ENCODE peak calls at places on chromosomes 1 and 21, in five cellular contexts. One of them, this sample, is unnamed.
A peak's percentile ranks its signal among the peaks of the same experiment; 100 is the strongest.

GRCh38 chr1:240801445-240801844 is 189.5 kb upstream of the GREM2 start:
- DNase-seq in pancreas: no peak
- DNase-seq in GM06990: no peak
- DNase-seq in cardiac muscle cell: no peak
- DNase-seq in fibroblast of lung: peak; percentile 50
- DNase-seq in this sample: no peak

GRCh38 chr1:227449051-227449450 is 114.3 kb upstream of the ZNF678 start:
- DNase-seq in fibroblast of lung: peak; percentile 27
- DNase-seq in GM06990: no peak
- DNase-seq in cardiac muscle cell: peak; percentile 59
- DNase-seq in pancreas: peak; percentile 16
- DNase-seq in this sample: peak; percentile 49

GRCh38 chr1:217407426-217407825 is 223.5 kb downstream of the GPATCH2 start:
- DNase-seq in cardiac muscle cell: no peak
- DNase-seq in pancreas: no peak
- DNase-seq in GM06990: peak; percentile 6
- DNase-seq in fibroblast of lung: peak; percentile 39
- DNase-seq in this sample: no peak

GRCh38 chr1:12167493-12168429 is 970 bp downstream of the TNFRSF1B start:
- DNase-seq in cardiac muscle cell: no peak
- DNase-seq in fibroblast of lung: no peak
- DNase-seq in pancreas: no peak
- DNase-seq in GM06990: no peak
- DNase-seq in this sample: peak; percentile 41

GRCh38 chr1:205495237-205495823 is 9.1 kb upstream of the CDK18 start:
- DNase-seq in pancreas: no peak
- DNase-seq in cardiac muscle cell: peak; percentile 21
- DNase-seq in fibroblast of lung: no peak
- DNase-seq in GM06990: no peak
- DNase-seq in this sample: no peak

GRCh38 chr1:218464871-218465270 is 119.7 kb downstream of the TGFB2 start:
- DNase-seq in pancreas: no peak
- DNase-seq in cardiac muscle cell: no peak
- DNase-seq in GM06990: no peak
- DNase-seq in fibroblast of lung: no peak
- DNase-seq in this sample: no peak

GRCh38 chr21:44918581-44919033 is 2.1 kb downstream of the ITGB2 start:
- DNase-seq in pancreas: no peak
- DNase-seq in cardiac muscle cell: no peak
- DNase-seq in fibroblast of lung: no peak
- DNase-seq in GM06990: no peak
- DNase-seq in this sample: no peak

GRCh38 chr1:157399984-157400382 is 152.3 kb downstream of the FCRL5 start:
- DNase-seq in fibroblast of lung: no peak
- DNase-seq in cardiac muscle cell: no peak
- DNase-seq in GM06990: no peak
- DNase-seq in pancreas: no peak
- DNase-seq in this sample: peak; percentile 62

GRCh38 chr1:170619167-170620030 is 44.5 kb upstream of the PRRX1 start:
- DNase-seq in fibroblast of lung: no peak
- DNase-seq in GM06990: no peak
- DNase-seq in cardiac muscle cell: no peak
- DNase-seq in pancreas: peak; percentile 11
- DNase-seq in this sample: no peak

GRCh38 chr1:165053273-165053835 is 303.2 kb downstream of the LMX1A start:
- DNase-seq in cardiac muscle cell: peak; percentile 36
- DNase-seq in GM06990: no peak
- DNase-seq in pancreas: no peak
- DNase-seq in fibroblast of lung: no peak
- DNase-seq in this sample: no peak

GRCh38 chr1:80214888-80215540 is 1208.5 kb upstream of the ADGRL4 start:
- DNase-seq in GM06990: no peak
- DNase-seq in pancreas: no peak
- DNase-seq in fibroblast of lung: no peak
- DNase-seq in cardiac muscle cell: no peak
- DNase-seq in this sample: peak; percentile 9
- TF ChIP-seq CTCF in GM06990: no peak
- TF ChIP-seq CTCF in pancreas: no peak
- TF ChIP-seq CTCF in fibroblast of lung: no peak
- TF ChIP-seq CTCF in cardiac muscle cell: no peak
- TF ChIP-seq CTCF in this sample: no peak

DNA sequence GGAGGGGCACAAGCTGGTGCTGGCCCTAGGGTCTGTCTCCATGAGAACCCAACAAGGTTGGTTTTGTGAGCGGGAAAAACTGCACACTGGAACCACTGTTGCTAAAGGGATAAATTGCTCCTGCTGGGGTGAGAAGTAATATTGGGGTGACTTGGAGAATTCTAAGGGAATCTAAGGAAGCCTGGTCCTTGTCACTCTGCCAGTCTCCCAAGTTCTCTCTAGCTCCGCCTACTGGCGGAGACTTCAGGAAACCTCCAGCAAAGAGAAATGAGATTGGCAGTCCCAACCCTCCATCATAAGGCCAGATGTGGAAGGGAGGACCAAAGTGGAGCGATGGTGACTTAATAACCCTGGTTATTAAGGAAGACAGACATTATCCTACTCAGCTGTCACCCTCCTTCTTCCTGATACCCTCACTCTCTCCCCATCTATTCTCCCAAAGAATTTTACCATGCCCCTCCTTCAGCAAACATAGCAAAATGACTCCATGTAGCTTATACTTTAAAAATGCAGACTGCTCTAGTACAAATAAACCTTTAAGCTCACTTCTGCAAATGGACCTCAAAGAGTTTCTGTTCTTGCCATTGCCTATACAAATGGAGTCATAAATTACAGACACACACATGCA is 2.7 kb downstream of the LCE1F start:
- DNase-seq in fibroblast of lung: no peak
- DNase-seq in GM06990: no peak
- DNase-seq in cardiac muscle cell: no peak
- DNase-seq in pancreas: no peak
- DNase-seq in this sample: peak; percentile 40
- TF ChIP-seq CTCF in fibroblast of lung: peak; percentile 24
- TF ChIP-seq CTCF in GM06990: peak; percentile 70
- TF ChIP-seq CTCF in cardiac muscle cell: no peak
- TF ChIP-seq CTCF in pancreas: no peak
- TF ChIP-seq CTCF in this sample: peak; percentile 61

DNA sequence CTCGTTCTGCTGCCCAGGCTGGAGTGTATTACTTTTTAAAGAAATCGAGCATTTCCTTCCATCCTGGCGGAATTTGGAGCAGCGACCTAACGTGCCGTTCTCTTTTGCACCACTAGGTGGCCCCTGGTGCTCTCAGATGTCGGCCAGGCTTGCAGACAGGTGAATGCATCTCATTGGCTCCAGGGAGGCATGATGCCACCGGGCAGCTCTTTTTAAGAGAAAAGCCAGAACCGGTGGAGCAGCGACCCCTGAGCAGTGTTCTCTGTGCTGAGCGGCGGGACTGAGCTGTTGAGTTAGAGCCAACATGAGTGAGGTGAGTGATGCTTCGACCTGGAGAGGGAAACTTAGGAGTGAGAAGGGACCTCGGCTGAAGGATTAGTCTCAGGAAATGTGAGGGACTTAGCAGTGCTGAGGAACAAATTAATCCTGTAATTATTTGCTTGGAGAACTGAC is at the start of gene PCP4:
- DNase-seq in pancreas: peak; percentile 19
- DNase-seq in cardiac muscle cell: peak; percentile 78
- DNase-seq in GM06990: no peak
- DNase-seq in fibroblast of lung: peak; percentile 9
- DNase-seq in this sample: peak; percentile 53
- TF ChIP-seq CTCF in pancreas: peak; percentile 59
- TF ChIP-seq CTCF in cardiac muscle cell: peak; percentile 61
- TF ChIP-seq CTCF in GM06990: peak; percentile 58
- TF ChIP-seq CTCF in fibroblast of lung: peak; percentile 59
- TF ChIP-seq CTCF in this sample: peak; percentile 84

GRCh38 chr1:68484618-68485017 is 12.3 kb downstream of the DEPDC1 start:
- DNase-seq in cardiac muscle cell: no peak
- DNase-seq in fibroblast of lung: no peak
- DNase-seq in pancreas: no peak
- DNase-seq in GM06990: no peak
- DNase-seq in this sample: no peak

GRCh38 chr1:68490046-68490651 is 6.7 kb downstream of the DEPDC1 start:
- DNase-seq in GM06990: no peak
- DNase-seq in pancreas: no peak
- DNase-seq in fibroblast of lung: no peak
- DNase-seq in cardiac muscle cell: no peak
- DNase-seq in this sample: no peak

GRCh38 chr1:68481041-68481440 is 15.8 kb downstream of the DEPDC1 start:
- DNase-seq in cardiac muscle cell: no peak
- DNase-seq in pancreas: no peak
- DNase-seq in GM06990: no peak
- DNase-seq in fibroblast of lung: peak; percentile 49
- DNase-seq in this sample: no peak

DNA sequence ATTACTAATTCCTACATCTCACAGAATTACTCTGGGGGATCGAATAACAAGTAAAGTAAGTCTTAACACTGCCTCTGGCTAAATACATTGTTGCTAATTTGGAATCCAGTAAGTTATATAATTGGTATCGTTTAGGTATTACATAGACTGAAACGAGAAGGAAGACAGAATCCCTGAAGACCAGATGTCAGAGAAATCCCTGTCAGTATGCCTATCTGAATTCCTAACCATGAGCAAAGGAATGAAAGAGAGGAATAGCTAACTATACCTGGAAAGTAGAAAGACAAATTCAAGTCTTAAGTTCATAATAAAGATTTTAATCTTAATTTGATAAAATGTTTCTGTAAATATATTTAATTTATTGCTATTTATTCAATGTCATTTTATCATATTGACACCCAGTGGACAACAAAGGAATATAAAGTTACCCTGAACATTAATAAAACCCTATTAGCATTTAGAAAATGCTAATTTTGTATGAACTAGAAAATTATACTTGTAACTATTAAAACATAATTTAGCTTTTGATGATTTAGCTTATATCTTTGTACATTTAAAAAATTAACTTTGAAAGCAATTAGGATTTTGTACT is 11.4 kb downstream of the DEPDC1 start:
- DNase-seq in cardiac muscle cell: no peak
- DNase-seq in pancreas: no peak
- DNase-seq in fibroblast of lung: no peak
- DNase-seq in GM06990: no peak
- DNase-seq in this sample: no peak
- TF ChIP-seq CTCF in cardiac muscle cell: no peak
- TF ChIP-seq CTCF in pancreas: no peak
- TF ChIP-seq CTCF in fibroblast of lung: no peak
- TF ChIP-seq CTCF in GM06990: no peak
- TF ChIP-seq CTCF in this sample: no peak

DNA sequence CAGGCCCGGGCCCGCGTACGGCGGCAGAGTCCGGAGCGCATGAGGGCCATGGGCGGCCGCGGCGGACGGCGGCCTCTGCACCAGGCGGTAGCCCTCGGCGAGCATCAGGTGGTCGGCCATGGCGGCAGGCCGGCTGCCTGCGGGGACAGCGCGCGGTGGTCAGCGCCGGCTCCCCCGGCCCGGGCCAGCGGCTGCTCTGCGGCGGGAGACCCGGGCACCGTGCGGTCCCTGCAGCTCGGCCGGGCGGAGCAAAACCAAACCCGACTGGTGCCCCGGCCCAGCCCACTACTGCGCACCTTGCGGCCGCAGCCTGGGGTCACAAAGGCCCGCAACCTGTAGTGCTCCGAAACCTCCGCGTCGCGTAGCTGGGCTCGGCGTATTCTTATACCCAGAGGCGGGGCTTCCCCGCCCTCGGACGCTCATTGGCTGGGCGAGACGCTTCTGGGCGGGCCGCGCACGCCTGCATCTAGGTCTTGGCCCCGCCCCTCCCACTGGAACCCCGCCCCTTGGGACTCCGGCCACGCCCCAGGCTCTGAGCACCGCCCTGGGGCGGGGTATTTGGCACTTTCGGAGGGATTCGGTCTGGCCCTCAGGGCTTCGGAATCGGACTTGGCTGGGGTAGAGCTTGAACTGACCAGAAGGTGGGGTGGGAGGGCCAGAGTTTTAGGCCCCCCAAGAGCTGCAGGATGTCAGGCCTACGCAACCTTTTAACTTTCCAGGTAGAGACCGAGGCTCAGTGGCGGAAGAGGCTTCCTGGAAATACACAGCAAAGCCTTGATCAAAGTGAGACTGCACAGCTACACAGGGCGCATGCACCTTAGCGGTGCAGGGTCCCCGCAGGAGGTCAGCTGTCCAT is at the start of gene CITED4:
- DNase-seq in GM06990: peak; percentile 90
- DNase-seq in fibroblast of lung: peak; percentile 88
- DNase-seq in pancreas: peak; percentile 96
- DNase-seq in cardiac muscle cell: peak; percentile 98
- DNase-seq in this sample: peak; percentile 94
- TF ChIP-seq CTCF in GM06990: peak; percentile 14
- TF ChIP-seq CTCF in fibroblast of lung: no peak
- TF ChIP-seq CTCF in pancreas: no peak
- TF ChIP-seq CTCF in cardiac muscle cell: peak; percentile 23
- TF ChIP-seq CTCF in this sample: no peak

GRCh38 chr1:30756545-30757195 is 904 bp downstream of the LAPTM5 start:
- DNase-seq in pancreas: peak; percentile 12
- DNase-seq in GM06990: peak; percentile 77
- DNase-seq in fibroblast of lung: peak; percentile 68
- DNase-seq in cardiac muscle cell: no peak
- DNase-seq in this sample: peak; percentile 76
- TF ChIP-seq CTCF in pancreas: no peak
- TF ChIP-seq CTCF in GM06990: no peak
- TF ChIP-seq CTCF in fibroblast of lung: no peak
- TF ChIP-seq CTCF in cardiac muscle cell: no peak
- TF ChIP-seq CTCF in this sample: no peak

GRCh38 chr1:184034761-184035379 is 2.7 kb downstream of the COLGALT2 start:
- DNase-seq in fibroblast of lung: no peak
- DNase-seq in GM06990: no peak
- DNase-seq in cardiac muscle cell: no peak
- DNase-seq in pancreas: no peak
- DNase-seq in this sample: no peak

GRCh38 chr1:184035719-184036516 is 1.6 kb downstream of the COLGALT2 start:
- DNase-seq in pancreas: no peak
- DNase-seq in GM06990: no peak
- DNase-seq in cardiac muscle cell: no peak
- DNase-seq in fibroblast of lung: no peak
- DNase-seq in this sample: no peak

GRCh38 chr1:184036517-184036949 is 995 bp downstream of the COLGALT2 start:
- DNase-seq in cardiac muscle cell: peak; percentile 75
- DNase-seq in fibroblast of lung: peak; percentile 28
- DNase-seq in GM06990: peak; percentile 27
- DNase-seq in pancreas: peak; percentile 65
- DNase-seq in this sample: no peak

GRCh38 chr1:184039126-184039525 is 1.6 kb upstream of the COLGALT2 start:
- DNase-seq in pancreas: no peak
- DNase-seq in fibroblast of lung: no peak
- DNase-seq in GM06990: no peak
- DNase-seq in cardiac muscle cell: no peak
- DNase-seq in this sample: no peak

GRCh38 chr1:184037849-184038591 is 492 bp upstream of the COLGALT2 start:
- DNase-seq in pancreas: no peak
- DNase-seq in cardiac muscle cell: no peak
- DNase-seq in GM06990: no peak
- DNase-seq in fibroblast of lung: no peak
- DNase-seq in this sample: no peak
- TF ChIP-seq CTCF in pancreas: no peak
- TF ChIP-seq CTCF in cardiac muscle cell: no peak
- TF ChIP-seq CTCF in GM06990: no peak
- TF ChIP-seq CTCF in fibroblast of lung: no peak
- TF ChIP-seq CTCF in this sample: no peak

GRCh38 chr1:175221548-175222175 is 29.1 kb upstream of the KIAA0040 start:
- DNase-seq in pancreas: peak; percentile 31
- DNase-seq in cardiac muscle cell: peak; percentile 14
- DNase-seq in GM06990: no peak
- DNase-seq in fibroblast of lung: peak; percentile 3
- DNase-seq in this sample: no peak
- TF ChIP-seq CTCF in pancreas: no peak
- TF ChIP-seq CTCF in cardiac muscle cell: no peak
- TF ChIP-seq CTCF in GM06990: no peak
- TF ChIP-seq CTCF in fibroblast of lung: no peak
- TF ChIP-seq CTCF in this sample: no peak

This sample was measured in GM12865.